ENCODE peak calls at places on chromosome 10, in seven cellular contexts. R is posterior vena cava, E is EL, Z is IMR-90, Y is aorta, J is fibroblast of the aortic adventitia, O is B cell. T is an unnamed sample.

GRCh38 chr10:86662186-86663045 is 5.9 kb upstream of the LDB3 start:
- DNase-seq in R (no peak), E (no peak), Z (no peak), Y (peak; percentile 69), J (no peak), O (no peak), T (peak; percentile 43)

GRCh38 chr10:70404906-70405824 is 1.2 kb downstream of the EIF4EBP2 start:
- DNase-seq in R (peak; percentile 90), E (peak; percentile 95), Z (peak; percentile 96), Y (peak; percentile 84), J (peak; percentile 99), O (no peak), T (peak; percentile 86)

GRCh38 chr10:117460846-117461765 is 81.4 kb upstream of the EMX2 start:
- DNase-seq in R (no peak), E (peak; percentile 86), Z (no peak), Y (no peak), J (no peak), O (no peak), T (no peak)

GRCh38 chr10:131429942-131430341 is 118.4 kb upstream of the TCERG1L start:
- DNase-seq in R (peak; percentile 53), E (no peak), Z (no peak), Y (peak; percentile 51), J (no peak), O (no peak), T (peak; percentile 53)

GRCh38 chr10:75202321-75203096 is 8.1 kb upstream of the VDAC2 start:
- DNase-seq in R (peak; percentile 91), E (peak; percentile 79), Z (peak; percentile 70), Y (peak; percentile 85), J (peak; percentile 77), O (no peak), T (no peak)

GRCh38 chr10:101558671-101559595 is 29.1 kb downstream of the POLL start:
- DNase-seq in R (peak; percentile 46), E (no peak), Z (no peak), Y (no peak), J (no peak), O (no peak), T (peak; percentile 56)

GRCh38 chr10:53387546-53387945 is 615.0 kb upstream of the MBL2 start:
- DNase-seq in R (no peak), E (no peak), Z (no peak), Y (no peak), J (no peak), O (no peak), T (no peak)

GRCh38 chr10:95211606-95212279 is 17.7 kb downstream of the ACSM6 start:
- DNase-seq in R (no peak), E (peak; percentile 72), Z (peak; percentile 13), Y (no peak), J (no peak), O (no peak), T (no peak)

GRCh38 chr10:14749051-14749809 is 25.5 kb downstream of the FAM107B start:
- DNase-seq in R (no peak), E (no peak), Z (no peak), Y (no peak), J (no peak), O (peak; percentile 73), T (no peak)

GRCh38 chr10:96600337-96600736 is 13.5 kb upstream of the TM9SF3 start:
- DNase-seq in R (no peak), E (no peak), Z (no peak), Y (no peak), J (no peak), O (no peak), T (no peak)

GRCh38 chr10:55311823-55312431 is 510.9 kb upstream of the PCDH15 start:
- DNase-seq in R (no peak), E (no peak), Z (no peak), Y (no peak), J (no peak), O (no peak), T (no peak)

GRCh38 chr10:97916586-97916985 is 66.9 kb downstream of the GOLGA7B start:
- DNase-seq in R (no peak), E (no peak), Z (no peak), Y (no peak), J (peak; percentile 30), O (no peak), T (no peak)

GRCh38 chr10:75000748-75001321 is 110.6 kb upstream of the SAMD8 start:
- DNase-seq in R (no peak), E (no peak), Z (no peak), Y (no peak), J (no peak), O (no peak), T (no peak)

GRCh38 chr10:79314761-79315601 is 32.3 kb upstream of the PPIF start:
- DNase-seq in R (peak; percentile 67), E (no peak), Z (no peak), Y (peak; percentile 58), J (no peak), O (no peak), T (no peak)

T was measured in kidney.